ENCODE peak calls at places on chromosomes 5 and 9, in six cellular contexts. Y is IMR-90, B is neuronal stem cell, U is H9, W is mesenchymal stem cell, H is trophoblast cell. O is an unnamed sample.

GRCh38 chr9:110531776-110532175 is 47.8 kb downstream of the SVEP1 start:
- DNase-seq in Y (peak; percentile 55), B (no peak), U (no peak), W (peak; percentile 55), H (no peak), O (no peak)

GRCh38 chr9:132312426-132312825 is 42.4 kb downstream of the SETX start:
- DNase-seq in Y (no peak), B (no peak), U (no peak), W (no peak), H (no peak), O (no peak)

GRCh38 chr5:83097582-83098265 is 20.4 kb downstream of the XRCC4 start:
- DNase-seq in Y (peak; percentile 71), B (no peak), U (no peak), W (peak; percentile 32), H (no peak), O (no peak)

GRCh38 chr9:112382066-112382465 is 2.2 kb downstream of the HSDL2 start:
- DNase-seq in Y (no peak), B (no peak), U (no peak), W (no peak), H (no peak), O (no peak)

GRCh38 chr5:180563994-180564393 is 27.3 kb downstream of the SCGB3A1 start:
- DNase-seq in Y (no peak), B (no peak), U (no peak), W (no peak), H (no peak), O (no peak)

GRCh38 chr9:127612993-127613954 is 1.2 kb downstream of the STXBP1 start:
- DNase-seq in Y (peak; percentile 57), B (no peak), U (peak; percentile 46), W (peak; percentile 71), H (peak; percentile 66), O (peak; percentile 80)

GRCh38 chr9:134624827-134625181 is 16.8 kb upstream of the COL5A1 start:
- DNase-seq in Y (peak; percentile 87), B (no peak), U (peak; percentile 16), W (peak; percentile 97), H (peak; percentile 46), O (no peak)

GRCh38 chr9:105331755-105332154 is 87.3 kb downstream of the SLC44A1 start:
- DNase-seq in Y (no peak), B (no peak), U (no peak), W (no peak), H (no peak), O (no peak)

GRCh38 chr9:134748637-134749036 is 107.0 kb downstream of the COL5A1 start:
- DNase-seq in Y (peak; percentile 34), B (no peak), U (no peak), W (no peak), H (no peak), O (no peak)

GRCh38 chr5:123790226-123790625 is 278.2 kb downstream of the CSNK1G3 start:
- DNase-seq in Y (no peak), B (no peak), U (no peak), W (no peak), H (no peak), O (no peak)

GRCh38 chr5:106258591-106259125 is 1412.1 kb downstream of the EFNA5 start:
- DNase-seq in Y (peak; percentile 40), B (no peak), U (no peak), W (peak; percentile 33), H (peak; percentile 2), O (no peak)

GRCh38 chr5:133861161-133861737 is 107.2 kb downstream of the C5orf15 start:
- DNase-seq in Y (no peak), B (no peak), U (no peak), W (no peak), H (no peak), O (no peak)

GRCh38 chr9:108087781-108088180 is 598.2 kb upstream of the KLF4 start:
- DNase-seq in Y (no peak), B (no peak), U (no peak), W (no peak), H (no peak), O (no peak)

GRCh38 chr9:81083062-81083461 is 606.3 kb downstream of the TLE1 start:
- DNase-seq in Y (peak; percentile 40), B (peak; percentile 4), U (peak; percentile 45), W (peak; percentile 58), H (no peak), O (no peak)

GRCh38 chr5:107487056-107487461 is 183.7 kb downstream of the EFNA5 start:
- DNase-seq in Y (peak; percentile 28), B (no peak), U (no peak), W (peak; percentile 42), H (no peak), O (no peak)

GRCh38 chr9:68907910-68908309 is 106.0 kb downstream of the PRKACG start:
- DNase-seq in Y (no peak), B (no peak), U (no peak), W (no peak), H (no peak), O (no peak)

GRCh38 chr9:87862536-87863268 is 20.0 kb upstream of the SPATA31E1 start:
- DNase-seq in Y (peak; percentile 88), B (no peak), U (no peak), W (peak; percentile 75), H (peak; percentile 59), O (no peak)

GRCh38 chr5:35003018-35003957 is 44.5 kb downstream of the AGXT2 start:
- DNase-seq in Y (peak; percentile 46), B (peak; percentile 65), U (peak; percentile 71), W (peak; percentile 67), H (peak; percentile 95), O (no peak)

GRCh38 chr5:81657386-81657785 is 93.5 kb downstream of the SSBP2 start:
- DNase-seq in Y (no peak), B (no peak), U (no peak), W (no peak), H (peak; percentile 35), O (no peak)

GRCh38 chr9:37926737-37927590 is 23.0 kb upstream of the SLC25A51 start:
- DNase-seq in Y (no peak), B (no peak), U (no peak), W (peak; percentile 48), H (no peak), O (no peak)

GRCh38 chr9:136565075-136565721 is 19.4 kb upstream of the NOTCH1 start:
- DNase-seq in Y (no peak), B (no peak), U (no peak), W (peak; percentile 64), H (no peak), O (no peak)

GRCh38 chr5:134784946-134785620 is 26.5 kb downstream of the DDX46 start:
- DNase-seq in Y (peak; percentile 54), B (no peak), U (no peak), W (peak; percentile 44), H (no peak), O (peak; percentile 3)

GRCh38 chr5:6962256-6962655 is 249.0 kb downstream of the TENT4A start:
- DNase-seq in Y (no peak), B (no peak), U (no peak), W (no peak), H (no peak), O (no peak)

GRCh38 chr5:82591021-82591515 is 312.9 kb upstream of the RPS23 start:
- DNase-seq in Y (no peak), B (no peak), U (no peak), W (no peak), H (no peak), O (no peak)

GRCh38 chr5:120007619-120008018 is 378.3 kb downstream of the FAM170A start:
- DNase-seq in Y (no peak), B (no peak), U (no peak), W (no peak), H (no peak), O (no peak)

GRCh38 chr9:114246558-114246957 is 76.3 kb upstream of the ORM1 start:
- DNase-seq in Y (peak; percentile 46), B (no peak), U (no peak), W (no peak), H (no peak), O (no peak)

GRCh38 chr9:134356496-134357470 is 30.5 kb downstream of the RXRA start:
- DNase-seq in Y (no peak), B (no peak), U (no peak), W (no peak), H (peak; percentile 99), O (no peak)

GRCh38 chr5:130151239-130151638 is 247.0 kb downstream of the CHSY3 start:
- DNase-seq in Y (no peak), B (no peak), U (no peak), W (no peak), H (no peak), O (no peak)

GRCh38 chr9:33852216-33852826 is 35.4 kb downstream of the UBE2R2 start:
- DNase-seq in Y (peak; percentile 27), B (peak; percentile 5), U (peak; percentile 45), W (peak; percentile 52), H (peak; percentile 70), O (peak; percentile 55)

GRCh38 chr9:127974002-127974768 is 6.6 kb downstream of the EEIG1 start:
- DNase-seq in Y (no peak), B (no peak), U (peak; percentile 26), W (no peak), H (no peak), O (no peak)

GRCh38 chr5:169695025-169695625 is 58.0 kb downstream of the DOCK2 start:
- DNase-seq in Y (peak; percentile 29), B (no peak), U (no peak), W (no peak), H (no peak), O (no peak)

GRCh38 chr5:149820536-149821503 is 90.7 kb downstream of the PPARGC1B start:
- DNase-seq in Y (no peak), B (no peak), U (no peak), W (no peak), H (no peak), O (no peak)
- H3K14ac ChIP-seq in Y (no peak overlapping the region), B (no peak overlapping the region), U (no peak overlapping the region), W (no peak overlapping the region), H (no peak overlapping the region), O (no peak overlapping the region)

GRCh38 chr9:7906783-7907182 is 107.2 kb upstream of the DMAC1 start:
- DNase-seq in Y (no peak), B (no peak), U (no peak), W (no peak), H (no peak), O (no peak)
- H3K14ac ChIP-seq in Y (no peak overlapping the region), B (no peak overlapping the region), U (no peak overlapping the region), W (no peak overlapping the region), H (no peak overlapping the region), O (no peak overlapping the region)

DNA sequence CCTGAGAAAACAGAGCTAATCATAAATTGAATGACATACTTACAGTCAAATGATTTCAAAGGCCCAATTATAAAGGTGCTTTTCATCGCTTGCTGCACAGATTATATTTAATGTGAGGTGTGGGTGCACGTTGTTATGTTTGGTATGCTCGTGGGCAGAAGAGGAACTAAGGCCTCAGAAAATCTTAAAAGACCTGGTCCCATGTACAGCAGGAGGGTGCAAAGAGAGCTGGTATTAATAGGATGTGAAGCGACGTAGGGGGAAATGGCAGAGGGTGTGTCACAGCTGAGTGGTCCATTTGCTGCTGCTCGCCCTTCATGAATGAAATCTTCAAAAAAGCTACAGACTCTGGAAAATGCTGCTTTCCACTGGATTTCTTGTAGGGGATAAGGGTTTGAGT is 40.5 kb upstream of the IFNK start:
- DNase-seq in Y (no peak), B (no peak), U (no peak), W (no peak), H (no peak), O (no peak)
- H3K14ac ChIP-seq in Y (no peak overlapping the region), B (no peak overlapping the region), U (no peak overlapping the region), W (no peak overlapping the region), H (no peak overlapping the region), O (no peak overlapping the region)

DNA sequence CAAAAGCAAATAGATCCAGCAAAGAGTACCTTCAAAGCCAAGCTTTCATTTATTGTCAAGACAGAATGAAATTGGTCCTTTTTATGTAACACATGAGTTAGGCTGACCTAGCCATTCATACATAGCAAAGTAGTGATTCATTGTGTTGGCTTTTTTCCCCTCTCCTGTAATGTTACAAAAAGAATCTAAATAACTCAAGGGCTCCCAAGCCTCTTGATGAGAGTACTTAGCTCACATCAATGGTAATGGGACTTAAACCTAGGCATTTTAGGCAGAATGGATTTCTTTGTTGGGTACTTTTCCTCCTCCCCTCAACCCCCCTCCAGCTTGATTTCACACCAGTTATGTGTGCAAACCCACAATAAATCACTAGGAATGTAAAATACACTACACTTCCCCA is 123.7 kb downstream of the EBF1 start:
- DNase-seq in Y (peak; percentile 88), B (no peak), U (no peak), W (peak; percentile 16), H (peak; percentile 62), O (no peak)
- H3K14ac ChIP-seq in Y (no peak overlapping the region), B (no peak overlapping the region), U (no peak overlapping the region), W (no peak overlapping the region), H (no peak overlapping the region), O (no peak overlapping the region)

O was measured in H1.